ENCODE peak calls at places on chromosomes 7 and 10, in ten cellular contexts. U, B, E, S, I, L, F, X, W and A are unnamed samples. For H3K36me3, the result is how much of the 10 kb centered on the place peaks cover.

GRCh38 chr10:114045071-114045737 is 1.5 kb downstream of the ADRB1 start:
- DNase-seq in X (peak), U (peak), B (peak), W (peak), I (no peak), F (peak), E (peak), L (no peak), S (no peak), A (no peak)

GRCh38 chr10:95440756-95441546 is 120.2 kb downstream of the SORBS1 start:
- DNase-seq in L (no peak), F (no peak), X (no peak), W (no peak), E (peak), I (no peak), U (no peak), B (no peak), S (no peak), A (no peak)

GRCh38 chr7:157668884-157669767 is 332.3 kb downstream of the DNAJB6 start:
- DNase-seq in X (no peak), L (no peak), I (no peak), B (no peak), F (no peak), U (no peak), W (no peak), E (no peak), S (no peak), A (no peak)

GRCh38 chr7:79452495-79453265 is 787 bp downstream of the MAGI2 start:
- DNase-seq in E (no peak), F (peak), X (peak), I (peak), B (peak), W (peak), S (peak), U (peak), L (no peak), A (no peak)

GRCh38 chr10:27998178-27998953 is 513 bp downstream of the ODAD2 start:
- DNase-seq in W (peak), X (peak), U (peak), I (peak), S (no peak), F (peak), B (no peak), L (no peak), E (peak), A (peak)

GRCh38 chr10:123519861-123520260 is 146.3 kb upstream of the GPR26 start:
- DNase-seq in X (peak), U (no peak), E (no peak), F (no peak), I (no peak), W (no peak), S (no peak), L (no peak), B (peak), A (no peak)

GRCh38 chr10:85317827-85318226 is 989.4 kb downstream of the CCSER2 start:
- DNase-seq in I (no peak), F (no peak), X (peak), B (no peak), E (no peak), W (peak), U (no peak), S (no peak), L (no peak), A (no peak)

GRCh38 chr10:102626026-102626686 is 18.1 kb upstream of the TRIM8 start:
- DNase-seq in I (no peak), X (peak), B (no peak), F (no peak), U (no peak), W (no peak), L (no peak), S (no peak), E (no peak), A (no peak)

GRCh38 chr7:91551377-91552175 is 287.3 kb downstream of the FZD1 start:
- DNase-seq in F (no peak), E (no peak), S (no peak), L (no peak), U (peak), W (no peak), X (no peak), B (no peak), I (no peak), A (no peak)

GRCh38 chr10:29110172-29110571 is 178.7 kb upstream of the LYZL1 start:
- DNase-seq in L (no peak), B (no peak), S (no peak), U (no peak), I (no peak), X (no peak), F (no peak), E (no peak), W (no peak), A (no peak)

GRCh38 chr7:99203092-99203491 is 4.8 kb downstream of the KPNA7 start:
- DNase-seq in X (no peak), F (no peak), B (no peak), E (no peak), S (no peak), W (no peak), L (no peak), U (no peak), I (no peak), A (no peak)

GRCh38 chr10:133401500-133401899 is 7.5 kb downstream of the MTG1 start:
- DNase-seq in U (no peak), W (no peak), X (no peak), S (no peak), E (no peak), F (no peak), B (no peak), I (no peak), L (no peak), A (no peak)

GRCh38 chr7:65216469-65216868 is 157.2 kb upstream of the ZNF92 start:
- DNase-seq in X (peak), B (peak), F (peak), E (peak), L (no peak), S (no peak), W (peak), I (peak), U (peak), A (no peak)

GRCh38 chr7:142954680-142955268 is 7.4 kb downstream of the KEL start:
- DNase-seq in W (no peak), U (no peak), I (no peak), X (no peak), L (no peak), F (no peak), S (no peak), B (no peak), E (no peak), A (no peak)

GRCh38 chr10:77247076-77247561 is 390.5 kb downstream of the KCNMA1 start:
- DNase-seq in L (no peak), X (peak), E (no peak), S (no peak), W (no peak), B (peak), F (no peak), U (no peak), I (peak), A (no peak)

GRCh38 chr10:14084875-14085274 is 245.8 kb downstream of the FRMD4A start:
- DNase-seq in L (no peak), B (no peak), X (no peak), E (no peak), S (no peak), W (no peak), F (no peak), U (no peak), I (no peak), A (no peak)

GRCh38 chr10:25831138-25831537 is 102.9 kb upstream of the MYO3A start:
- DNase-seq in X (no peak), I (no peak), U (no peak), E (no peak), S (no peak), W (no peak), L (no peak), F (no peak), B (no peak), A (no peak)

GRCh38 chr10:63227207-63227895 is 94.2 kb downstream of the NRBF2 start:
- DNase-seq in I (no peak), L (no peak), E (no peak), U (peak), B (no peak), S (no peak), F (no peak), X (no peak), W (no peak), A (no peak)

GRCh38 chr10:116912162-116912561 is 62.9 kb downstream of the ENO4 start:
- DNase-seq in U (no peak), E (no peak), S (no peak), I (no peak), B (no peak), F (no peak), W (no peak), X (no peak), L (no peak), A (no peak)

GRCh38 chr7:51263631-51264484 is 52.8 kb downstream of the COBL start:
- DNase-seq in I (no peak), X (no peak), B (peak), F (no peak), S (no peak), L (no peak), E (peak), U (no peak), W (no peak), A (no peak)

GRCh38 chr7:158094046-158094445 is 493.6 kb downstream of the PTPRN2 start:
- DNase-seq in I (no peak), U (no peak), S (no peak), L (no peak), F (no peak), W (no peak), X (peak), B (no peak), E (no peak), A (no peak)

GRCh38 chr10:31754803-31755624 is 173.6 kb downstream of the ARHGAP12 start:
- DNase-seq in U (peak), S (peak), W (peak), B (no peak), I (peak), F (peak), E (peak), L (no peak), X (peak), A (peak)

GRCh38 chr7:45147858-45148652 is 9.5 kb upstream of the RAMP3 start:
- DNase-seq in E (no peak), L (no peak), S (peak), W (peak), U (no peak), X (peak), B (no peak), F (no peak), I (no peak), A (no peak)

GRCh38 chr10:112375721-112376577 is 2.0 kb downstream of the ACSL5 start:
- DNase-seq in S (no peak), B (peak), I (peak), W (no peak), X (no peak), E (peak), U (peak), F (no peak), L (peak), A (no peak)

GRCh38 chr7:141956084-141956483 is 9.3 kb upstream of the CLEC5A start:
- DNase-seq in E (no peak), L (no peak), I (no peak), W (no peak), U (peak), X (no peak), B (no peak), F (no peak), S (no peak), A (no peak)

GRCh38 chr10:31134303-31134928 is 102.8 kb upstream of the ZNF438 start:
- DNase-seq in E (peak), X (peak), W (peak), S (peak), B (no peak), F (no peak), U (peak), L (no peak), I (no peak), A (peak)

GRCh38 chr7:90946711-90947501 is 317.3 kb upstream of the FZD1 start:
- DNase-seq in I (no peak), U (no peak), W (no peak), E (no peak), B (no peak), X (no peak), L (no peak), F (no peak), S (no peak), A (no peak)

DNA sequence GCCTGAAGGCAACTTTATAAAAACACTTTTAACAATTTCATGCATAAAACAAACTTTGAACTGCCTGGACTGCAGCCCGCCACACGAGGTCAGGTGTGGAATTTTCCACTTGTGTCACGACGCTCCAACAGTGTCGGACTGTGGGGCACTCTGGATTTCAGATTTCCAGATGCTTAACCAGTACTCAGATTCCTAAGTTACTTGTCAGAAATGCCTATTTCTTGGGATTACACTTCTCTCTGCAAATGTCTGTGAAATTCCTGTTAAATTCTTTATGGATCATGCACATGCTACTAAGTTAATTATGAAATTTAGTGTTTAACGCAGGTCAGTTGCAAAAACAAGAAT is 477 bp upstream of the GPER1 start:
- DNase-seq in X (no peak), B (no peak), E (no peak), L (no peak), U (peak), F (no peak), W (no peak), S (no peak), I (no peak), A (no peak)
- H3K4me3 ChIP-seq in X (peak), B (peak), E (peak), L (peak), U (peak), F (peak), W (peak), S (peak), I (peak), A (no peak)

DNA sequence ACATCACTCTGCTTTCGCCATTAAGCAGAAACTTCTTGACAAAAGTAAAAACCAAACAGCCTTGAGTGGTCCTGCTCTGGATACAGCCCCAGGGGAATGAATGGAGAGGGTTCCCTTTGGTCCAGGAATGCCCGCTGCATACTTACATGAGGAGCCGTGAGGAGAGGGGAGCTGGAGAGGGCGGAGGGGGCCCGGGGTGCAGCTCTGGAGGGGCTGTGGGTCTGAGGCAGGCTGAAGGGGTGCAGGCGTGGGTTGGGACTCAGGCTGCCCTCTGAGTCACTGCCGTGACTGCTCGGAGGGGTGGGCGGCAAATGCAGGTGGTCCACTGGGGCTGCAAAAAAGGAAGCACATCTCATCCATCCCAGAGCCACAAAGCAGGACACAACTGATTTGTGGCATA is 61.3 kb upstream of the DGKI start:
- DNase-seq in U (no peak), S (no peak), W (no peak), B (no peak), I (no peak), L (no peak), F (no peak), E (no peak), X (no peak), A (no peak)
- H3K36me3 ChIP-seq in U (half or more), S (half or more), W (half or more), B (under half), I (half or more), L (half or more), F (under half), E (under half), X (half or more), A (half or more)

DNA sequence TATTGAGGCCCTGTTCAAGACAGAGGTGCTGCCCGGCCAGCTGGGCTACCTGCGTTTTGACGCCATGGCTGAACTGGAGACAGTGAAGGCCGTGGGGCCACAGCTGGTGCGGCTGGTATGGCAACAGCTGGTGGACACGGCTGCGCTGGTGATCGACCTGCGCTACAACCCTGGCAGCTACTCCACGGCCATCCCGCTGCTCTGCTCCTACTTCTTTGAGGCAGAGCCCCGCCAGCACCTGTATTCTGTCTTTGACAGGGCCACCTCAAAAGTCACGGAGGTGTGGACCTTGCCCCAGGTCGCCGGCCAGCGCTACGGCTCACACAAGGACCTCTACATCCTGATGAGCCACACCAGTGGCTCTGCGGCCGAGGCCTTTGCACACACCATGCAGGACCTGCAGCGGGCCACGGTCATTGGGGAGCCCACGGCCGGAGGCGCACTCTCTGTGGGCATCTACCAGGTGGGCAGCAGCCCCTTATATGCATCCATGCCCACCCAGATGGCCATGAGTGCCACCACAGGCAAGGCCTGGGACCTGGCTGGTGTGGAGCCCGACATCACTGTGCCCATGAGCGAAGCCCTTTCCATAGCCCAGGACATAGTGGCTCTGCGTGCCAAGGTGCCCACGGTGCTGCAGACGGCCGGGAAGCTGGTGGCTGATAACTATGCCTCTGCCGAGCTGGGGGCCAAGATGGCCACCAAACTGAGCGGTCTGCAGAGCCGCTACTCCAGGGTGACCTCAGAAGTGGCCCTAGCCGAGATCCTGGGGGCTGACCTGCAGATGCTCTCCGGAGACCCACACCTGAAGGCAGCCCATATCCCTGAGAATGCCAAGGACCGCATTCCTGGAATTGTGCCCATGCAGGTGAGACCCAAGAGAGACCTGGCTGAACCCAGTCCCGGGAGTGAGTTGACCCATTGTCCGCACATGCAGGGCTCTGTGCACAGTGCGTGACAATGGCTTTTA is 2.8 kb downstream of the RBP3 start:
- DNase-seq in B (no peak), U (no peak), S (peak), I (no peak), X (no peak), W (no peak), L (no peak), F (no peak), E (no peak), A (no peak)
- H3K4me3 ChIP-seq in B (no peak), U (no peak), S (no peak), I (no peak), X (no peak), W (no peak), L (no peak), F (no peak), E (no peak), A (no peak)

GRCh38 chr10:126334272-126334671 is 54.0 kb downstream of the ADAM12 start:
- DNase-seq in I (no peak), X (no peak), F (no peak), S (no peak), B (no peak), L (no peak), E (no peak), U (no peak), W (no peak), A (no peak)
- H3K36me3 ChIP-seq in I (under half), X (under half), F (under half), S (under half), B (under half), L (under half), E (under half), U (under half), W (under half), A (under half)

GRCh38 chr10:11149499-11149898 is 131.8 kb downstream of the CELF2 start:
- DNase-seq in W (no peak), B (no peak), I (no peak), X (no peak), U (no peak), S (no peak), E (no peak), F (no peak), L (no peak), A (no peak)
- H3K4me3 ChIP-seq in W (no peak), B (no peak), I (no peak), X (no peak), U (no peak), S (no peak), E (no peak), F (no peak), L (no peak), A (no peak)

DNA sequence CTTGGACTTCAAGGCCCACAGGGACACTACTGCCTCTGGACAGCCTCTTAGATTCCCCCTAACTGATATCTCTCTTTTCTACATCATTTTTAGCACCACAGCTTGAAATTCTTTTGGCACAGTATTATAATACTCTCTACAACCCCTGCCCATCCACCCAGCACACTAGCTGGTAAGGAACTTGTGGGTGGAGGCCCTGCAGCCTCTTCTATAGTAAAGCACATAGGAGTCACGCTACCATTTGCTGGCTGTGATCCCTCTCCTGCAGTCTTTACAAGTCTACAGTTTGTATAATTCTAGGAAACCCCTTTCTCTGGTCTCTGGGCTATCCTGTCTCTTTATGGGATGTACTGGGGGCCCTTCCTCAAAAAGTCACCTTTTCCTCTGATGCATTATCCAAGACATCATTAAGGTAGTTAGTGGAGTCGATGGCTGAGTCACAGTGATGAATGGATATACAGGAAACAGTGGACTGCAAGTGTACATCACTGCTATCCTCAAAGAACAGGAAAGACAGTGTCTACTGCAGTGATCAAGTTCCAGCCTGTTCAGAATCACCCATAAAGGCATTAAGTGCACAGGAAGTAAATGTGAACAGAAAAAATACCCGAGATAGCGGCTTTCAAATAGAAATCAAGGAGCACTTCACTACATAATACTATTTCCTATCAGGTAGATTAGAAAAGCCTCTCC is 54.4 kb downstream of the STK17A start:
- DNase-seq in B (no peak), F (no peak), U (peak), I (no peak), S (no peak), X (no peak), L (no peak), W (no peak), E (no peak), A (no peak)
- H3K36me3 ChIP-seq in B (under half), F (under half), U (half or more), I (under half), S (under half), X (half or more), L (under half), W (under half), E (under half), A (half or more)

GRCh38 chr10:60444494-60445064 is 54.9 kb upstream of the ANK3 start:
- DNase-seq in I (no peak), F (peak), L (no peak), X (no peak), U (peak), B (no peak), E (no peak), S (no peak), W (peak), A (no peak)

GRCh38 chr10:60446070-60446833 is 56.6 kb upstream of the ANK3 start:
- DNase-seq in X (no peak), L (no peak), U (peak), S (no peak), F (no peak), E (no peak), I (no peak), B (no peak), W (peak), A (no peak)

GRCh38 chr10:60448246-60448645 is 58.6 kb upstream of the ANK3 start:
- DNase-seq in E (no peak), I (no peak), F (no peak), W (no peak), X (no peak), L (no peak), B (no peak), U (peak), S (no peak), A (no peak)

GRCh38 chr10:60450291-60450690 is 60.6 kb upstream of the ANK3 start:
- DNase-seq in F (no peak), L (no peak), I (no peak), W (no peak), U (no peak), B (no peak), X (no peak), E (no peak), S (no peak), A (no peak)

DNA sequence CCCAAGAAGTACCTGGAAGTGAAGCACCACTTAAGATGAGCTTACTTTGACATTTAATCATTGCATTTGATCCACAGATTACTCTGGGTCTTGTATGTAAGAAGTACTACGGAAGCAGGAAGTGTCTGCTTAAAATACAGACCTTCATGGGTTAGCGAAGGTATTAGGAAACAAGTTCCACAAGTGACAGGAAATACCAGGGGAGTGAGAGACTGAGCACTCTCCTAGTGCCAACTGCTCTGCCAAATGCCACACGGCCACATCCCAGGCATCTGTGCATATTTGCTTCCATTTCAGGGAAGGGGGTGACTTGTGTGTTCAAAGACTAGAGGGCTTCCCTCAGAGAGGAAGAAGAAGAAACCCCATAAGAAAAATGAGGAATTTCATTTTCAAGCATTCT is 57.2 kb upstream of the ANK3 start:
- DNase-seq in F (no peak), X (no peak), L (no peak), E (peak), W (no peak), B (no peak), U (peak), I (no peak), S (no peak), A (no peak)
- H3K4me3 ChIP-seq in F (no peak), X (no peak), L (no peak), E (no peak), W (no peak), B (no peak), U (no peak), I (no peak), S (no peak), A (no peak)